ENCODE peak calls at places on chromosomes 1 and 21, in ten cellular contexts. R is heart right ventricle, N is H9, W is psoas muscle, Z is heart left ventricle, O is tibial artery, Y is pancreas, T is astrocyte, J is lower lobe of right lung, B is thoracic aorta. H is an unnamed sample. For H3K9me3 and H3K4me1, the result is how much of the 10 kb centered on the place peaks cover.

GRCh38 chr1:87061742-87062156 is 147.3 kb downstream of the HS2ST1 start:
- DNase-seq in R (no peak), N (no peak), W (no peak), Z (no peak), O (no peak), Y (no peak), T (peak), J (no peak), B (no peak), H (no peak)

GRCh38 chr1:18278953-18279712 is 171.5 kb downstream of the IGSF21 start:
- DNase-seq in R (no peak), N (peak), W (no peak), Z (no peak), O (no peak), Y (no peak), T (no peak), J (no peak), B (no peak), H (no peak)

GRCh38 chr1:3030663-3031381 is 9.6 kb downstream of the ACTRT2 start:
- DNase-seq in R (no peak), N (peak), W (no peak), Z (no peak), O (no peak), Y (peak), T (no peak), J (peak), B (no peak), H (no peak)

GRCh38 chr1:172601046-172601630 is 57.8 kb upstream of the FASLG start:
- DNase-seq in R (no peak), N (no peak), W (no peak), Z (no peak), O (no peak), Y (no peak), T (no peak), J (no peak), B (no peak), H (no peak)

GRCh38 chr1:6646499-6647148 is 22.0 kb downstream of the THAP3 start:
- DNase-seq in R (no peak), N (peak), W (no peak), Z (no peak), O (no peak), Y (no peak), T (peak), J (no peak), B (no peak), H (no peak)

GRCh38 chr1:176954242-176954641 is 210.3 kb downstream of the ASTN1 start:
- DNase-seq in R (no peak), N (no peak), W (no peak), Z (no peak), O (no peak), Y (no peak), T (no peak), J (no peak), B (no peak), H (no peak)

GRCh38 chr1:79041666-79042065 is 35.1 kb upstream of the ADGRL4 start:
- DNase-seq in R (no peak), N (no peak), W (no peak), Z (no peak), O (no peak), Y (no peak), T (peak), J (no peak), B (no peak), H (no peak)

GRCh38 chr1:174991473-174991872 is 8.3 kb upstream of the CACYBP start:
- DNase-seq in R (no peak), N (no peak), W (no peak), Z (no peak), O (no peak), Y (no peak), T (peak), J (no peak), B (no peak), H (no peak)

GRCh38 chr1:3022511-3022973 is 1.3 kb downstream of the ACTRT2 start:
- DNase-seq in R (no peak), N (no peak), W (no peak), Z (no peak), O (no peak), Y (no peak), T (no peak), J (peak), B (no peak), H (peak)

GRCh38 chr1:211738709-211739301 is 63.4 kb upstream of the NEK2 start:
- DNase-seq in R (no peak), N (no peak), W (no peak), Z (no peak), O (no peak), Y (no peak), T (peak), J (no peak), B (no peak), H (no peak)

GRCh38 chr1:181255270-181255929 is 166.9 kb downstream of the IER5 start:
- DNase-seq in R (no peak), N (no peak), W (no peak), Z (no peak), O (no peak), Y (no peak), T (peak), J (no peak), B (no peak), H (no peak)

GRCh38 chr1:21337459-21337930 is 47.2 kb upstream of the ECE1 start:
- DNase-seq in R (no peak), N (no peak), W (no peak), Z (no peak), O (no peak), Y (no peak), T (no peak), J (no peak), B (no peak), H (no peak)

GRCh38 chr1:169122976-169123375 is 16.5 kb downstream of the ATP1B1 start:
- DNase-seq in R (no peak), N (no peak), W (no peak), Z (no peak), O (no peak), Y (no peak), T (no peak), J (no peak), B (no peak), H (no peak)

DNA sequence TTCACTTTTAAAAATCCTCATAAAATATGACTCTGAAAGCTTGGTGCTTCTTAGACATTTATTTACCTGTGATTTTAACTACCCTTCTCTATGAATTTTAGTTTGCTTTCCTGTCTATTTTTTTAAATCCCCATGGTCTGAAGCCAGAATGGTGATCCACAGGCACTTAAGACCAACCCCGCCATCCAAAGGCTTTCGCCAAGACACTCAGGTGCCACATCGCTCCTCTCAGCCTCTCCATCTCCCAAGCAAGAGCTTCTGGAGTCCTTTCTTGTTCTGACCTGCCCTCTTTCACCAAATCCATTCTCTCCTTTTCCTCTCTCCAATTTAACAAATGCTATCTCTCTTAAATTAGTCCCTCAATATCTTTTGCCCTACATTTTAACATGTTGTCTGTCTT is 464.6 kb downstream of the PCP4 start:
- DNase-seq in R (no peak), N (no peak), W (no peak), Z (no peak), O (no peak), Y (no peak), T (no peak), J (no peak), B (no peak), H (no peak)
- H3K9me3 ChIP-seq in R (under half), N (under half), W (under half), Z (under half), O (under half), Y (under half), T (under half), J (under half), B (under half), H (under half)

DNA sequence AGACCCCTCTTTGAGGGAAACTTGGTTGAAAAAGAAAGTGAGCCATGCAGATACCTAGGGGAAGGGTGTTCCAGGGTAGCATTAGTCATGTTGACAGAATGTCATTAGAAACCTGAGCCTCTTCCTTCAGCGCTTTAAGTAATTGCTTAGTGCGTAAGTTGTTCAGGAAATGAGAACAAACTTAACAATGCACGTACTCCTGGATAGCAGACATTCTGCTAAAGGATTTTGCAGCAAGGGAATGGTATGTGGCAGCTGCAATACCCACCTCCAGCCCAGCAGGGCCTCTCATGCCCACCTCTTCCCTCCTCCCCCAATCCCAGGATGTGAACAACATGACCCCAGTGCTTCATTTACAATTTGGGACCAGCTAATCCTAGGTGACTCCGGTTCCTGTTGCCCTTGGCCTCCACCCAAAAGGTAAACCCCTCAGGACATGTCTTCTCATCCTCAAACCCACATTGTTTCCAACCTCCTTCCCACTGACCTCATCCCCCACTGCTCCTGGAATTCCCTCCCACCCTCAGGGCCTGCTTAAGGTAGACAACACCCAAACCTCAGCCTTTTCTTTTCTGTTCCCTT is 98.0 kb upstream of the BCAR3 start:
- DNase-seq in R (no peak), N (peak), W (no peak), Z (no peak), O (no peak), Y (no peak), T (peak), J (no peak), B (no peak), H (no peak)
- TF ChIP-seq CTCF in R (no peak), N (no peak), W (no peak), Z (no peak), O (no peak), Y (no peak), T (no peak), J (no peak), B (no peak), H (no peak)

GRCh38 chr1:23906731-23907130 is 6.4 kb downstream of the CNR2 start:
- DNase-seq in R (no peak), N (no peak), W (no peak), Z (no peak), O (no peak), Y (no peak), T (no peak), J (no peak), B (no peak), H (no peak)
- H3K4me1 ChIP-seq in R (under half), N (under half), W (under half), Z (under half), O (under half), Y (under half), T (under half), J (under half), B (under half), H (under half)

DNA sequence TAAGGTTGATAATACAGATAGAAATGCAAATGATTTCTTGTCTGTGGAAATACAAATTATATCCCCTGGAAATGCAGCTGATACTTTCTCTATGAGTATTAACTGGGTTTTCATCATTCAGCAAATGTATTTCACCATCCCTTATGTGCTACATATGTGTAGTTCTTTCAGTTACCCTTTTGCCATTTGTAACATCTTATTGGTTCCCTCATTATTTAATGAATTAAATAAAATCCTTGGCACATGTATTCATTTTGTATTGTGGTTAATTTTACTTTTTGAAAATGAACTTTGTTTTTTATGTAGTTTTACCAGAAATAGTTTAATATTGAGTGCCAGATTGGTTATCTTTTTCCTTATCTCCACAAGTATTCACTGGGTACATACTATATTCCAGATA is 89.9 kb upstream of the DEPDC1 start:
- DNase-seq in R (no peak), N (no peak), W (no peak), Z (no peak), O (no peak), Y (no peak), T (no peak), J (no peak), B (no peak), H (no peak)
- H3K9me3 ChIP-seq in R (under half), N (under half), W (under half), Z (under half), O (under half), Y (under half), T (under half), J (under half), B (under half), H (under half)

H was measured in left ventricle myocardium inferior.